ENCODE peak calls at places on chromosomes 7 and 10, in four cellular contexts. E, G, V and N are unnamed samples.

GRCh38 chr10:21297525-21298383 is 227.7 kb downstream of the SKIDA1 start:
- DNase-seq in E (no peak), V (no peak), G (no peak), N (no peak)

GRCh38 chr7:70098905-70099672 is 500.8 kb downstream of the AUTS2 start:
- DNase-seq in V (no peak), G (no peak), E (no peak), N (no peak)

GRCh38 chr10:98267894-98268693 is at the start of gene LOXL4:
- DNase-seq in G (no peak), V (peak), E (peak), N (peak)

GRCh38 chr7:142866361-142867096 is 11.7 kb downstream of the EPHB6 start:
- DNase-seq in G (no peak), E (no peak), V (peak), N (peak)

GRCh38 chr7:148161771-148162170 is 428.8 kb upstream of the C7orf33 start:
- DNase-seq in V (no peak), G (no peak), E (no peak), N (no peak)

GRCh38 chr10:36469585-36469984 is 655.8 kb upstream of the ANKRD30A start:
- DNase-seq in V (no peak), G (no peak), E (no peak), N (no peak)

GRCh38 chr7:74203157-74203556 is 6.6 kb upstream of the LAT2 start:
- DNase-seq in G (no peak), E (no peak), V (no peak), N (no peak)

GRCh38 chr10:75396861-75397570 is 4.5 kb downstream of the ZNF503 start:
- DNase-seq in G (peak), E (no peak), V (peak), N (peak)

GRCh38 chr10:12484945-12485805 is 135.8 kb downstream of the CAMK1D start:
- DNase-seq in E (peak), G (no peak), V (no peak), N (peak)

GRCh38 chr10:103833731-103834365 is 21.5 kb downstream of the SH3PXD2A start:
- DNase-seq in V (peak), G (peak), E (no peak), N (peak)

GRCh38 chr7:128160296-128160695 is 80.8 kb upstream of the LEP start:
- DNase-seq in V (no peak), E (peak), G (no peak), N (no peak)

GRCh38 chr7:135745702-135746312 is 2.8 kb downstream of the FAM180A start:
- DNase-seq in V (peak), G (no peak), E (peak), N (no peak)

GRCh38 chr7:29871787-29872398 is 65.6 kb downstream of the WIPF3 start:
- DNase-seq in E (no peak), V (no peak), G (no peak), N (no peak)

GRCh38 chr7:4951903-4952636 is 6.9 kb downstream of the MMD2 start:
- DNase-seq in V (no peak), G (no peak), E (no peak), N (no peak)

GRCh38 chr7:34096135-34096775 is 190.9 kb downstream of the BMPER start:
- DNase-seq in V (peak), G (peak), E (peak), N (peak)

GRCh38 chr10:14540611-14541010 is 209.9 kb upstream of the FRMD4A start:
- DNase-seq in G (no peak), E (peak), V (no peak), N (no peak)

GRCh38 chr7:82696631-82697030 is 253.1 kb upstream of the CACNA2D1 start:
- DNase-seq in E (no peak), G (no peak), V (no peak), N (no peak)

GRCh38 chr10:59851864-59852263 is 54.5 kb downstream of the CCDC6 start:
- DNase-seq in V (no peak), E (no peak), G (no peak), N (no peak)

GRCh38 chr7:99120503-99120902 is 23.4 kb downstream of the SMURF1 start:
- DNase-seq in G (no peak), V (no peak), E (no peak), N (no peak)

GRCh38 chr10:50312464-50313437 is 61.4 kb upstream of the ASAH2 start:
- DNase-seq in E (no peak), V (no peak), G (no peak), N (no peak)

GRCh38 chr7:12647364-12648219 is 39.8 kb upstream of the ARL4A start:
- DNase-seq in E (no peak), V (no peak), G (no peak), N (peak)

GRCh38 chr7:120056227-120056626 is 216.7 kb upstream of the KCND2 start:
- DNase-seq in E (no peak), V (no peak), G (no peak), N (no peak)

GRCh38 chr10:32005050-32005449 is 51.2 kb downstream of the KIF5B start:
- DNase-seq in V (no peak), G (no peak), E (peak), N (peak)

GRCh38 chr7:114481995-114482394 is 67.4 kb downstream of the FOXP2 start:
- DNase-seq in G (no peak), V (no peak), E (no peak), N (no peak)

GRCh38 chr7:20407585-20408466 is 77.1 kb downstream of the ITGB8 start:
- DNase-seq in E (no peak), G (peak), V (no peak), N (peak)

GRCh38 chr7:78149787-78150186 is 351.2 kb downstream of the PHTF2 start:
- DNase-seq in E (no peak), V (no peak), G (no peak), N (no peak)

GRCh38 chr10:73892314-73893080 is 18.1 kb upstream of the CAMK2G start:
- DNase-seq in G (no peak), V (no peak), E (no peak), N (no peak)

GRCh38 chr10:14742815-14743214 is 31.9 kb downstream of the FAM107B start:
- DNase-seq in G (no peak), E (no peak), V (no peak), N (no peak)

GRCh38 chr7:149776305-149776704 is 2.9 kb upstream of the ZNF467 start:
- DNase-seq in G (peak), E (no peak), V (no peak), N (peak)

GRCh38 chr7:68699090-68699711 is 899.1 kb upstream of the AUTS2 start:
- DNase-seq in E (no peak), G (no peak), V (no peak), N (no peak)

GRCh38 chr7:103106336-103107070 is 31.6 kb downstream of the ARMC10 start:
- DNase-seq in E (no peak), G (no peak), V (no peak), N (peak)

GRCh38 chr10:78938695-78939672 is 129.8 kb upstream of the ZMIZ1 start:
- DNase-seq in E (no peak), G (no peak), V (no peak), N (no peak)

GRCh38 chr10:126598009-126598408 is 72.5 kb downstream of the C10orf90 start:
- DNase-seq in E (no peak), V (no peak), G (peak), N (peak)

GRCh38 chr7:28062197-28062988 is 118.2 kb downstream of the JAZF1 start:
- DNase-seq in V (peak), G (peak), E (peak), N (peak)

GRCh38 chr10:33731322-33731721 is 396.9 kb upstream of the NRP1 start:
- DNase-seq in G (no peak), V (no peak), E (no peak), N (no peak)

GRCh38 chr10:79442171-79443040 is 3.0 kb downstream of the ZCCHC24 start:
- DNase-seq in V (no peak), E (peak), G (no peak), N (no peak)

GRCh38 chr7:2843711-2844152 is 376 bp downstream of the GNA12 start:
- DNase-seq in E (peak), V (peak), G (peak), N (peak)

GRCh38 chr10:93148476-93148875 is 74.8 kb downstream of the CYP26A1 start:
- DNase-seq in G (no peak), E (no peak), V (no peak), N (no peak)

DNA sequence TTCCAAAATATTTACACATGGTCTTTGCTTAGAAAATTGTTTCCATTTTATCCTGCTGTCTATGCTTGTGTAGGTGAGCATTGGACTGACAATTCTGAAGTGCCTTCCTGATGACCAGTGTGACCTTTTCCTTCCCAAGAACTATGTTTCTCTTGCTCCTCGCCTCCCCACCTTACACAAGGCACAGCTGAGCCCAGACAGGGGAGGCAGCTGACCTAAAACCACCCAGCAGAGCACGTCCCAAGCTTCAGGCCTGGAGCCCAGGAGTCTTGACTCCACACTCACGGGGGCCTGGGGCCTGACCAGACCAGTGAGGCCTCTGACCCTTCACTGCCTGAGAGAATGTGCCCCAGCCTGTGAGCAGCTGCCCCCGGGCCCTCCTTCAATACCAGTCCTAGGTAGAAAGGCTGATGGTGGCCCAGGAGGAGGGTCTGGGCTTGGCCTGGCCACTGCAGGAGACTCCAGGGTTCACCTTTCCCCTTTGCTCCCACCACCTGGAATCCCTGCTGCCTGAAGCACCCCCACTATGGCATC is 7.0 kb downstream of the CALML5 start:
- DNase-seq in E (no peak), V (no peak), G (no peak), N (no peak)
- H3K27ac ChIP-seq in E (no peak), V (no peak), G (no peak), N (no peak)

GRCh38 chr10:68109312-68109711 is at the start of gene MYPN:
- DNase-seq in V (no peak), G (no peak), E (no peak), N (no peak)

GRCh38 chr10:68107651-68108449 is 1.4 kb upstream of the MYPN start:
- DNase-seq in V (no peak), G (no peak), E (no peak), N (no peak)

GRCh38 chr10:68112837-68113236 is 3.5 kb downstream of the MYPN start:
- DNase-seq in V (no peak), G (no peak), E (no peak), N (no peak)

GRCh38 chr10:68111580-68111979 is 2.3 kb downstream of the MYPN start:
- DNase-seq in E (no peak), V (no peak), G (no peak), N (no peak)

GRCh38 chr10:68110027-68110426 is 739 bp downstream of the MYPN start:
- DNase-seq in E (no peak), V (no peak), G (no peak), N (no peak)
- H3K4me3 ChIP-seq in E (no peak), V (no peak), G (no peak), N (no peak)

GRCh38 chr10:48364659-48365405 is 58.4 kb downstream of the MAPK8 start:
- DNase-seq in V (no peak), E (no peak), G (no peak), N (no peak)
- H3K27ac ChIP-seq in V (peak), E (no peak), G (no peak), N (no peak)

GRCh38 chr10:88992945-88993537 is 2.4 kb downstream of the FAS start:
- DNase-seq in V (no peak), E (no peak), G (no peak), N (no peak)

GRCh38 chr10:88991161-88991899 is 732 bp downstream of the FAS start:
- DNase-seq in E (peak), V (peak), G (peak), N (peak)

GRCh38 chr10:88991900-88992237 is 1.3 kb downstream of the FAS start:
- DNase-seq in E (no peak), G (no peak), V (no peak), N (no peak)

GRCh38 chr10:88995156-88995876 is 4.7 kb downstream of the FAS start:
- DNase-seq in E (no peak), G (no peak), V (no peak), N (no peak)

GRCh38 chr10:88994034-88994433 is 3.4 kb downstream of the FAS start:
- DNase-seq in E (no peak), V (no peak), G (no peak), N (no peak)
- H3K4me3 ChIP-seq in E (peak), V (peak), G (peak), N (no peak)

DNA sequence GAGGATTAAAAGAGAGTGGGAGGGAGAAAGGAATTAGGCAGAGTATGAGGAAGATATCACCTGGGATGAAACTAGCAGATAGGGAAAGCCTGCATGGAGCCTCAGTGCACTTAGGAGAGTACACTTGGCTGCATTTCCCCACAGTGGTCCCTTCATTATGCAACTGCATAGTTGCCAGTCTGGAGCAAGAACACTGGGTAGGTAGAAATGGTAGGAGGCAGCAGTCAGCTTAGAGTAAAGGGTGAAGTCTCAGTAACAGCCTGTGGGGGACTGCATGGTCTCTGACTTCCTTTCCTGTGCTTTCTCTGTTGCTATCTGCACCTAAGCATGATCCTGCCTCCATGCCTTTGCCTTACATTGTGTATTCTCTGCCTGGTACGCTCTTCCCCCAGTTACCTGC is 14.0 kb upstream of the PCGF5 start:
- DNase-seq in E (no peak), V (no peak), G (no peak), N (no peak)
- H3K27ac ChIP-seq in E (no peak), V (no peak), G (no peak), N (no peak)

GRCh38 chr10:113552723-113553122 is at the start of gene HABP2:
- DNase-seq in G (no peak), V (no peak), E (no peak), N (peak)
- H3K4me3 ChIP-seq in G (no peak), V (no peak), E (no peak), N (peak)

GRCh38 chr10:121608669-121609190 is 10.5 kb upstream of the FGFR2 start:
- DNase-seq in E (no peak), V (peak), G (peak), N (peak)
- H3K27ac ChIP-seq in E (no peak), V (no peak), G (no peak), N (no peak)

GRCh38 chr7:157335256-157335655 is 1.5 kb upstream of the DNAJB6 start:
- DNase-seq in G (no peak), E (no peak), V (no peak), N (no peak)

GRCh38 chr7:157335991-157336382 is 817 bp upstream of the DNAJB6 start:
- DNase-seq in V (no peak), G (no peak), E (no peak), N (no peak)

GRCh38 chr7:157337316-157338149 is 729 bp downstream of the DNAJB6 start:
- DNase-seq in V (peak), G (peak), E (peak), N (peak)

GRCh38 chr7:157336383-157337315 is at the start of gene DNAJB6:
- DNase-seq in E (peak), V (peak), G (peak), N (peak)

GRCh38 chr7:157339777-157340677 is 3.2 kb downstream of the DNAJB6 start:
- DNase-seq in V (peak), G (peak), E (peak), N (no peak)
- H3K4me3 ChIP-seq in V (no peak), G (no peak), E (no peak), N (no peak)

GRCh38 chr7:36388423-36388822 is 1.2 kb upstream of the ANLN start:
- DNase-seq in V (no peak), G (no peak), E (no peak), N (no peak)
- H3K27ac ChIP-seq in V (peak), G (peak), E (peak), N (peak)